ENCODE peak calls at places on chromosomes 3 and 15, in nine cellular contexts. One of them, this sample, is unnamed.

GRCh38 chr15:55257933-55258332 is 31.7 kb downstream of the RAB27A start:
- DNase-seq in NCI-H1417 treated with DMSO at 0.1 percent for 48 hours: no peak
- DNase-seq in NCI-H69: no peak
- DNase-seq in neuronal stem cell: no peak
- DNase-seq in SJCRH30: no peak
- DNase-seq in activated CD8-positive, alpha-beta memory T cell treated with anti-CD3 and anti-CD28 coated beads for 48 hours: no peak
- DNase-seq in 8988T: no peak
- DNase-seq in HT-29: no peak
- DNase-seq in effector memory CD8-positive, alpha-beta T cell: no peak
- DNase-seq in this sample: no peak

GRCh38 chr3:134749802-134750553 is 45.1 kb upstream of the EPHB1 start:
- DNase-seq in NCI-H1417 treated with DMSO at 0.1 percent for 48 hours: no peak
- DNase-seq in NCI-H69: no peak
- DNase-seq in neuronal stem cell: no peak
- DNase-seq in SJCRH30: no peak
- DNase-seq in activated CD8-positive, alpha-beta memory T cell treated with anti-CD3 and anti-CD28 coated beads for 48 hours: no peak
- DNase-seq in 8988T: no peak
- DNase-seq in HT-29: no peak
- DNase-seq in effector memory CD8-positive, alpha-beta T cell: no peak
- DNase-seq in this sample: no peak

GRCh38 chr3:62479276-62479675 is 105.9 kb upstream of the FEZF2 start:
- DNase-seq in NCI-H1417 treated with DMSO at 0.1 percent for 48 hours: no peak
- DNase-seq in NCI-H69: peak
- DNase-seq in neuronal stem cell: no peak
- DNase-seq in SJCRH30: no peak
- DNase-seq in activated CD8-positive, alpha-beta memory T cell treated with anti-CD3 and anti-CD28 coated beads for 48 hours: no peak
- DNase-seq in 8988T: no peak
- DNase-seq in HT-29: no peak
- DNase-seq in effector memory CD8-positive, alpha-beta T cell: no peak
- DNase-seq in this sample: no peak

GRCh38 chr15:66831801-66832390 is 129.9 kb downstream of the SMAD6 start:
- DNase-seq in NCI-H1417 treated with DMSO at 0.1 percent for 48 hours: no peak
- DNase-seq in NCI-H69: no peak
- DNase-seq in neuronal stem cell: no peak
- DNase-seq in SJCRH30: no peak
- DNase-seq in activated CD8-positive, alpha-beta memory T cell treated with anti-CD3 and anti-CD28 coated beads for 48 hours: no peak
- DNase-seq in 8988T: no peak
- DNase-seq in HT-29: no peak
- DNase-seq in effector memory CD8-positive, alpha-beta T cell: no peak
- DNase-seq in this sample: no peak

GRCh38 chr15:82045179-82045891 is 483 bp downstream of the MEX3B start:
- DNase-seq in NCI-H1417 treated with DMSO at 0.1 percent for 48 hours: no peak
- DNase-seq in NCI-H69: peak
- DNase-seq in neuronal stem cell: peak
- DNase-seq in SJCRH30: peak
- DNase-seq in activated CD8-positive, alpha-beta memory T cell treated with anti-CD3 and anti-CD28 coated beads for 48 hours: no peak
- DNase-seq in 8988T: no peak
- DNase-seq in HT-29: peak
- DNase-seq in effector memory CD8-positive, alpha-beta T cell: no peak
- DNase-seq in this sample: peak

GRCh38 chr3:156605686-156606605 is 51.0 kb upstream of the SSR3 start:
- DNase-seq in NCI-H1417 treated with DMSO at 0.1 percent for 48 hours: no peak
- DNase-seq in NCI-H69: peak
- DNase-seq in neuronal stem cell: peak
- DNase-seq in SJCRH30: peak
- DNase-seq in activated CD8-positive, alpha-beta memory T cell treated with anti-CD3 and anti-CD28 coated beads for 48 hours: no peak
- DNase-seq in 8988T: no peak
- DNase-seq in HT-29: peak
- DNase-seq in effector memory CD8-positive, alpha-beta T cell: no peak
- DNase-seq in this sample: no peak

GRCh38 chr3:65888980-65889706 is 149.6 kb downstream of the MAGI1 start:
- DNase-seq in NCI-H1417 treated with DMSO at 0.1 percent for 48 hours: no peak
- DNase-seq in NCI-H69: no peak
- DNase-seq in neuronal stem cell: no peak
- DNase-seq in SJCRH30: peak
- DNase-seq in activated CD8-positive, alpha-beta memory T cell treated with anti-CD3 and anti-CD28 coated beads for 48 hours: no peak
- DNase-seq in 8988T: peak
- DNase-seq in HT-29: no peak
- DNase-seq in effector memory CD8-positive, alpha-beta T cell: no peak
- DNase-seq in this sample: no peak

GRCh38 chr3:194212869-194213320 is 76.9 kb downstream of the HES1 start:
- DNase-seq in NCI-H1417 treated with DMSO at 0.1 percent for 48 hours: peak
- DNase-seq in NCI-H69: peak
- DNase-seq in neuronal stem cell: peak
- DNase-seq in SJCRH30: no peak
- DNase-seq in activated CD8-positive, alpha-beta memory T cell treated with anti-CD3 and anti-CD28 coated beads for 48 hours: no peak
- DNase-seq in 8988T: no peak
- DNase-seq in HT-29: peak
- DNase-seq in effector memory CD8-positive, alpha-beta T cell: no peak
- DNase-seq in this sample: no peak

GRCh38 chr3:107911337-107912000 is 179.4 kb downstream of the CD47 start:
- DNase-seq in NCI-H1417 treated with DMSO at 0.1 percent for 48 hours: no peak
- DNase-seq in NCI-H69: peak
- DNase-seq in neuronal stem cell: no peak
- DNase-seq in SJCRH30: no peak
- DNase-seq in activated CD8-positive, alpha-beta memory T cell treated with anti-CD3 and anti-CD28 coated beads for 48 hours: no peak
- DNase-seq in 8988T: no peak
- DNase-seq in HT-29: no peak
- DNase-seq in effector memory CD8-positive, alpha-beta T cell: no peak
- DNase-seq in this sample: no peak

GRCh38 chr15:66864086-66864830 is 162.2 kb downstream of the SMAD6 start:
- DNase-seq in NCI-H1417 treated with DMSO at 0.1 percent for 48 hours: no peak
- DNase-seq in NCI-H69: no peak
- DNase-seq in neuronal stem cell: no peak
- DNase-seq in SJCRH30: no peak
- DNase-seq in activated CD8-positive, alpha-beta memory T cell treated with anti-CD3 and anti-CD28 coated beads for 48 hours: no peak
- DNase-seq in 8988T: no peak
- DNase-seq in HT-29: no peak
- DNase-seq in effector memory CD8-positive, alpha-beta T cell: no peak
- DNase-seq in this sample: no peak

GRCh38 chr3:177135841-177136492 is 61.3 kb downstream of the TBL1XR1 start:
- DNase-seq in NCI-H1417 treated with DMSO at 0.1 percent for 48 hours: no peak
- DNase-seq in NCI-H69: no peak
- DNase-seq in neuronal stem cell: no peak
- DNase-seq in SJCRH30: no peak
- DNase-seq in activated CD8-positive, alpha-beta memory T cell treated with anti-CD3 and anti-CD28 coated beads for 48 hours: no peak
- DNase-seq in 8988T: no peak
- DNase-seq in HT-29: peak
- DNase-seq in effector memory CD8-positive, alpha-beta T cell: no peak
- DNase-seq in this sample: no peak

GRCh38 chr3:39287216-39287858 is 7.5 kb upstream of the CX3CR1 start:
- DNase-seq in NCI-H1417 treated with DMSO at 0.1 percent for 48 hours: no peak
- DNase-seq in NCI-H69: peak
- DNase-seq in neuronal stem cell: no peak
- DNase-seq in SJCRH30: no peak
- DNase-seq in activated CD8-positive, alpha-beta memory T cell treated with anti-CD3 and anti-CD28 coated beads for 48 hours: no peak
- DNase-seq in 8988T: no peak
- DNase-seq in HT-29: no peak
- DNase-seq in effector memory CD8-positive, alpha-beta T cell: no peak
- DNase-seq in this sample: no peak

GRCh38 chr3:146970236-146970635 is 365.1 kb upstream of the PLSCR5 start:
- DNase-seq in NCI-H1417 treated with DMSO at 0.1 percent for 48 hours: no peak
- DNase-seq in NCI-H69: no peak
- DNase-seq in neuronal stem cell: no peak
- DNase-seq in SJCRH30: no peak
- DNase-seq in activated CD8-positive, alpha-beta memory T cell treated with anti-CD3 and anti-CD28 coated beads for 48 hours: no peak
- DNase-seq in 8988T: no peak
- DNase-seq in HT-29: no peak
- DNase-seq in effector memory CD8-positive, alpha-beta T cell: no peak
- DNase-seq in this sample: no peak

GRCh38 chr15:77907824-77908751 is 169.4 kb downstream of the TBC1D2B start:
- DNase-seq in NCI-H1417 treated with DMSO at 0.1 percent for 48 hours: no peak
- DNase-seq in NCI-H69: peak
- DNase-seq in neuronal stem cell: no peak
- DNase-seq in SJCRH30: peak
- DNase-seq in activated CD8-positive, alpha-beta memory T cell treated with anti-CD3 and anti-CD28 coated beads for 48 hours: peak
- DNase-seq in 8988T: no peak
- DNase-seq in HT-29: peak
- DNase-seq in effector memory CD8-positive, alpha-beta T cell: peak
- DNase-seq in this sample: no peak

GRCh38 chr15:81575436-81576123 is 201.6 kb upstream of the TMC3 start:
- DNase-seq in NCI-H1417 treated with DMSO at 0.1 percent for 48 hours: peak
- DNase-seq in NCI-H69: peak
- DNase-seq in neuronal stem cell: no peak
- DNase-seq in SJCRH30: peak
- DNase-seq in activated CD8-positive, alpha-beta memory T cell treated with anti-CD3 and anti-CD28 coated beads for 48 hours: no peak
- DNase-seq in 8988T: no peak
- DNase-seq in HT-29: no peak
- DNase-seq in effector memory CD8-positive, alpha-beta T cell: no peak
- DNase-seq in this sample: no peak

GRCh38 chr15:90231028-90232017 is 2.4 kb downstream of the CIB1 start:
- DNase-seq in NCI-H1417 treated with DMSO at 0.1 percent for 48 hours: no peak
- DNase-seq in NCI-H69: no peak
- DNase-seq in neuronal stem cell: no peak
- DNase-seq in SJCRH30: no peak
- DNase-seq in activated CD8-positive, alpha-beta memory T cell treated with anti-CD3 and anti-CD28 coated beads for 48 hours: peak
- DNase-seq in 8988T: no peak
- DNase-seq in HT-29: no peak
- DNase-seq in effector memory CD8-positive, alpha-beta T cell: peak
- DNase-seq in this sample: peak

GRCh38 chr3:122929188-122929465 is 98.4 kb downstream of the SEMA5B start:
- DNase-seq in NCI-H1417 treated with DMSO at 0.1 percent for 48 hours: no peak
- DNase-seq in NCI-H69: no peak
- DNase-seq in neuronal stem cell: no peak
- DNase-seq in SJCRH30: no peak
- DNase-seq in activated CD8-positive, alpha-beta memory T cell treated with anti-CD3 and anti-CD28 coated beads for 48 hours: no peak
- DNase-seq in 8988T: no peak
- DNase-seq in HT-29: no peak
- DNase-seq in effector memory CD8-positive, alpha-beta T cell: no peak
- DNase-seq in this sample: no peak

GRCh38 chr3:111649180-111649579 is 54.0 kb upstream of the ZBED2 start:
- DNase-seq in NCI-H1417 treated with DMSO at 0.1 percent for 48 hours: no peak
- DNase-seq in NCI-H69: no peak
- DNase-seq in neuronal stem cell: no peak
- DNase-seq in SJCRH30: no peak
- DNase-seq in activated CD8-positive, alpha-beta memory T cell treated with anti-CD3 and anti-CD28 coated beads for 48 hours: no peak
- DNase-seq in 8988T: no peak
- DNase-seq in HT-29: no peak
- DNase-seq in effector memory CD8-positive, alpha-beta T cell: no peak
- DNase-seq in this sample: no peak

GRCh38 chr15:88166330-88166993 is 90.1 kb downstream of the NTRK3 start:
- DNase-seq in NCI-H1417 treated with DMSO at 0.1 percent for 48 hours: no peak
- DNase-seq in NCI-H69: no peak
- DNase-seq in neuronal stem cell: peak
- DNase-seq in SJCRH30: peak
- DNase-seq in activated CD8-positive, alpha-beta memory T cell treated with anti-CD3 and anti-CD28 coated beads for 48 hours: no peak
- DNase-seq in 8988T: no peak
- DNase-seq in HT-29: peak
- DNase-seq in effector memory CD8-positive, alpha-beta T cell: no peak
- DNase-seq in this sample: no peak

GRCh38 chr3:196969001-196969659 is 497 bp upstream of the PIGZ start:
- DNase-seq in NCI-H1417 treated with DMSO at 0.1 percent for 48 hours: no peak
- DNase-seq in NCI-H69: peak
- DNase-seq in neuronal stem cell: no peak
- DNase-seq in SJCRH30: peak
- DNase-seq in activated CD8-positive, alpha-beta memory T cell treated with anti-CD3 and anti-CD28 coated beads for 48 hours: peak
- DNase-seq in 8988T: peak
- DNase-seq in HT-29: peak
- DNase-seq in effector memory CD8-positive, alpha-beta T cell: peak
- DNase-seq in this sample: no peak

GRCh38 chr15:52642386-52643361 is 36.5 kb downstream of the ATOSA start:
- DNase-seq in NCI-H1417 treated with DMSO at 0.1 percent for 48 hours: no peak
- DNase-seq in NCI-H69: no peak
- DNase-seq in neuronal stem cell: no peak
- DNase-seq in SJCRH30: no peak
- DNase-seq in activated CD8-positive, alpha-beta memory T cell treated with anti-CD3 and anti-CD28 coated beads for 48 hours: no peak
- DNase-seq in 8988T: no peak
- DNase-seq in HT-29: no peak
- DNase-seq in effector memory CD8-positive, alpha-beta T cell: no peak
- DNase-seq in this sample: no peak

GRCh38 chr3:55860040-55860439 is 372.9 kb upstream of the WNT5A start:
- DNase-seq in NCI-H1417 treated with DMSO at 0.1 percent for 48 hours: no peak
- DNase-seq in NCI-H69: peak
- DNase-seq in neuronal stem cell: no peak
- DNase-seq in SJCRH30: no peak
- DNase-seq in activated CD8-positive, alpha-beta memory T cell treated with anti-CD3 and anti-CD28 coated beads for 48 hours: no peak
- DNase-seq in 8988T: no peak
- DNase-seq in HT-29: no peak
- DNase-seq in effector memory CD8-positive, alpha-beta T cell: no peak
- DNase-seq in this sample: no peak

GRCh38 chr3:81723732-81724313 is 37.6 kb downstream of the GBE1 start:
- DNase-seq in NCI-H1417 treated with DMSO at 0.1 percent for 48 hours: no peak
- DNase-seq in NCI-H69: peak
- DNase-seq in neuronal stem cell: no peak
- DNase-seq in SJCRH30: peak
- DNase-seq in activated CD8-positive, alpha-beta memory T cell treated with anti-CD3 and anti-CD28 coated beads for 48 hours: no peak
- DNase-seq in 8988T: no peak
- DNase-seq in HT-29: no peak
- DNase-seq in effector memory CD8-positive, alpha-beta T cell: no peak
- DNase-seq in this sample: no peak

GRCh38 chr15:64009798-64010241 is 36.5 kb downstream of the DAPK2 start:
- DNase-seq in NCI-H1417 treated with DMSO at 0.1 percent for 48 hours: no peak
- DNase-seq in NCI-H69: no peak
- DNase-seq in neuronal stem cell: no peak
- DNase-seq in SJCRH30: no peak
- DNase-seq in activated CD8-positive, alpha-beta memory T cell treated with anti-CD3 and anti-CD28 coated beads for 48 hours: peak
- DNase-seq in 8988T: no peak
- DNase-seq in HT-29: no peak
- DNase-seq in effector memory CD8-positive, alpha-beta T cell: peak
- DNase-seq in this sample: no peak

GRCh38 chr3:113659996-113660395 is 36.4 kb downstream of the USF3 start:
- DNase-seq in NCI-H1417 treated with DMSO at 0.1 percent for 48 hours: no peak
- DNase-seq in NCI-H69: no peak
- DNase-seq in neuronal stem cell: no peak
- DNase-seq in SJCRH30: no peak
- DNase-seq in activated CD8-positive, alpha-beta memory T cell treated with anti-CD3 and anti-CD28 coated beads for 48 hours: no peak
- DNase-seq in 8988T: no peak
- DNase-seq in HT-29: no peak
- DNase-seq in effector memory CD8-positive, alpha-beta T cell: no peak
- DNase-seq in this sample: no peak

GRCh38 chr15:69469467-69470191 is 17.0 kb downstream of the RPLP1 start:
- DNase-seq in NCI-H1417 treated with DMSO at 0.1 percent for 48 hours: no peak
- DNase-seq in NCI-H69: no peak
- DNase-seq in neuronal stem cell: no peak
- DNase-seq in SJCRH30: no peak
- DNase-seq in activated CD8-positive, alpha-beta memory T cell treated with anti-CD3 and anti-CD28 coated beads for 48 hours: no peak
- DNase-seq in 8988T: no peak
- DNase-seq in HT-29: no peak
- DNase-seq in effector memory CD8-positive, alpha-beta T cell: no peak
- DNase-seq in this sample: peak

GRCh38 chr3:149199474-149199873 is 22.2 kb downstream of the CP start:
- DNase-seq in NCI-H1417 treated with DMSO at 0.1 percent for 48 hours: peak
- DNase-seq in NCI-H69: peak
- DNase-seq in neuronal stem cell: no peak
- DNase-seq in SJCRH30: peak
- DNase-seq in activated CD8-positive, alpha-beta memory T cell treated with anti-CD3 and anti-CD28 coated beads for 48 hours: no peak
- DNase-seq in 8988T: no peak
- DNase-seq in HT-29: no peak
- DNase-seq in effector memory CD8-positive, alpha-beta T cell: no peak
- DNase-seq in this sample: no peak

This sample was measured in posterior cingulate gyrus.